ENCODE peak calls at places on chromosomes 6 and 20, in six cellular contexts. S, Z, F, G, R and V are unnamed samples.

GRCh38 chr6:21953831-21954801 is 342.7 kb downstream of the PRL start:
- DNase-seq in S (no peak), Z (no peak), F (no peak), G (peak; percentile 34), R (no peak), V (no peak)

GRCh38 chr6:22892452-22892851 is 323.1 kb downstream of the HDGFL1 start:
- DNase-seq in S (no peak), Z (no peak), F (no peak), G (peak; percentile 22), R (no peak), V (no peak)

GRCh38 chr20:24584538-24585356 is 115.3 kb downstream of the SYNDIG1 start:
- DNase-seq in S (no peak), Z (no peak), F (no peak), G (no peak), R (no peak), V (no peak)

GRCh38 chr6:624979-625378 is 31.9 kb downstream of the HUS1B start:
- DNase-seq in S (no peak), Z (no peak), F (no peak), G (no peak), R (no peak), V (peak; percentile 2)

GRCh38 chr20:237479-237878 is 10.4 kb downstream of the DEFB129 start:
- DNase-seq in S (peak; percentile 20), Z (no peak), F (no peak), G (no peak), R (no peak), V (no peak)

GRCh38 chr20:43942661-43943285 is 28.1 kb downstream of the TOX2 start:
- DNase-seq in S (no peak), Z (no peak), F (no peak), G (peak; percentile 47), R (no peak), V (no peak)

GRCh38 chr20:25247100-25247665 is 702 bp upstream of the PYGB start:
- DNase-seq in S (no peak), Z (peak; percentile 64), F (peak; percentile 51), G (peak; percentile 42), R (peak; percentile 82), V (peak; percentile 43)

GRCh38 chr6:93894521-93894920 is 475.2 kb upstream of the EPHA7 start:
- DNase-seq in S (no peak), Z (no peak), F (no peak), G (no peak), R (no peak), V (no peak)

GRCh38 chr6:106253731-106254130 is 71.8 kb downstream of the ATG5 start:
- DNase-seq in S (no peak), Z (no peak), F (no peak), G (no peak), R (no peak), V (no peak)

GRCh38 chr6:139161169-139161568 is 26.3 kb downstream of the HECA start:
- DNase-seq in S (no peak), Z (no peak), F (no peak), G (no peak), R (no peak), V (no peak)

GRCh38 chr6:42217523-42218367 is at the start of gene MRPS10:
- DNase-seq in S (peak; percentile 87), Z (peak; percentile 90), F (peak; percentile 87), G (peak; percentile 95), R (peak; percentile 92), V (peak; percentile 63)

GRCh38 chr20:56418385-56418861 is 6.4 kb downstream of the CASS4 start:
- DNase-seq in S (no peak), Z (no peak), F (no peak), G (no peak), R (no peak), V (no peak)

GRCh38 chr6:138297761-138298298 is 79.5 kb upstream of the PBOV1 start:
- DNase-seq in S (no peak), Z (no peak), F (no peak), G (no peak), R (no peak), V (no peak)

GRCh38 chr6:82270791-82271392 is 23.3 kb upstream of the IBTK start:
- DNase-seq in S (no peak), Z (no peak), F (no peak), G (no peak), R (no peak), V (no peak)

GRCh38 chr20:61251529-61252393 is at the start of gene CDH4:
- DNase-seq in S (no peak), Z (peak; percentile 20), F (no peak), G (no peak), R (no peak), V (no peak)

GRCh38 chr20:3614509-3614908 is 48.7 kb downstream of the GFRA4 start:
- DNase-seq in S (no peak), Z (no peak), F (no peak), G (no peak), R (no peak), V (no peak)

GRCh38 chr6:117733341-117733740 is 58.1 kb downstream of the NUS1 start:
- DNase-seq in S (no peak), Z (no peak), F (no peak), G (no peak), R (no peak), V (no peak)

GRCh38 chr6:91664327-91664959 is 1077.6 kb upstream of the MAP3K7 start:
- DNase-seq in S (no peak), Z (no peak), F (no peak), G (no peak), R (no peak), V (no peak)